ENCODE peak calls at places on chromosomes 11 and 22, in eight cellular contexts. One of them, this sample, is unnamed. For H3K4me1, the result is how much of the 10 kb centered on the place peaks cover.

GRCh38 chr11:73999581-74000306 is 9.1 kb downstream of the UCP3 start:
- DNase-seq in uterus: no peak
- DNase-seq in fibroblast of lung: no peak
- DNase-seq in neural progenitor cell: no peak
- DNase-seq in left lung: no peak
- DNase-seq in cardiac muscle cell: no peak
- DNase-seq in pancreas: no peak
- DNase-seq in A549: no peak
- DNase-seq in this sample: no peak

GRCh38 chr11:127470485-127470884 is 469.9 kb upstream of the KIRREL3 start:
- DNase-seq in uterus: no peak
- DNase-seq in fibroblast of lung: no peak
- DNase-seq in neural progenitor cell: peak
- DNase-seq in left lung: no peak
- DNase-seq in cardiac muscle cell: peak
- DNase-seq in pancreas: no peak
- DNase-seq in A549: no peak
- DNase-seq in this sample: no peak

GRCh38 chr11:64406221-64406946 is 47.4 kb downstream of the RPS6KA4 start:
- DNase-seq in uterus: no peak
- DNase-seq in fibroblast of lung: peak
- DNase-seq in neural progenitor cell: peak
- DNase-seq in left lung: no peak
- DNase-seq in cardiac muscle cell: peak
- DNase-seq in pancreas: no peak
- DNase-seq in A549: no peak
- DNase-seq in this sample: peak

GRCh38 chr22:48756146-48757111 is 1071.2 kb downstream of the BRD1 start:
- DNase-seq in uterus: no peak
- DNase-seq in fibroblast of lung: no peak
- DNase-seq in neural progenitor cell: no peak
- DNase-seq in left lung: no peak
- DNase-seq in cardiac muscle cell: no peak
- DNase-seq in pancreas: peak
- DNase-seq in A549: no peak
- DNase-seq in this sample: no peak

GRCh38 chr11:70063555-70063954 is 14.6 kb upstream of the ANO1 start:
- DNase-seq in uterus: no peak
- DNase-seq in fibroblast of lung: no peak
- DNase-seq in neural progenitor cell: no peak
- DNase-seq in left lung: no peak
- DNase-seq in cardiac muscle cell: no peak
- DNase-seq in pancreas: no peak
- DNase-seq in A549: no peak
- DNase-seq in this sample: no peak

GRCh38 chr11:34773826-34774225 is 142.4 kb downstream of the APIP start:
- DNase-seq in uterus: no peak
- DNase-seq in fibroblast of lung: peak
- DNase-seq in neural progenitor cell: no peak
- DNase-seq in left lung: no peak
- DNase-seq in cardiac muscle cell: no peak
- DNase-seq in pancreas: no peak
- DNase-seq in A549: no peak
- DNase-seq in this sample: no peak

GRCh38 chr11:110797453-110797852 is 85.2 kb upstream of the ARHGAP20 start:
- DNase-seq in uterus: no peak
- DNase-seq in fibroblast of lung: no peak
- DNase-seq in neural progenitor cell: no peak
- DNase-seq in left lung: no peak
- DNase-seq in cardiac muscle cell: no peak
- DNase-seq in pancreas: peak
- DNase-seq in A549: no peak
- DNase-seq in this sample: no peak

GRCh38 chr11:65329503-65329902 is 4.1 kb upstream of the DPF2 start:
- DNase-seq in uterus: no peak
- DNase-seq in fibroblast of lung: no peak
- DNase-seq in neural progenitor cell: no peak
- DNase-seq in left lung: no peak
- DNase-seq in cardiac muscle cell: no peak
- DNase-seq in pancreas: no peak
- DNase-seq in A549: no peak
- DNase-seq in this sample: no peak

GRCh38 chr22:40418366-40419201 is 48.2 kb downstream of the SGSM3 start:
- DNase-seq in uterus: no peak
- DNase-seq in fibroblast of lung: peak
- DNase-seq in neural progenitor cell: peak
- DNase-seq in left lung: peak
- DNase-seq in cardiac muscle cell: no peak
- DNase-seq in pancreas: no peak
- DNase-seq in A549: no peak
- DNase-seq in this sample: no peak

GRCh38 chr11:48050304-48050703 is 69.9 kb downstream of the PTPRJ start:
- DNase-seq in uterus: no peak
- DNase-seq in fibroblast of lung: no peak
- DNase-seq in neural progenitor cell: no peak
- DNase-seq in left lung: no peak
- DNase-seq in cardiac muscle cell: no peak
- DNase-seq in pancreas: no peak
- DNase-seq in A549: no peak
- DNase-seq in this sample: no peak

GRCh38 chr11:118238947-118239346 is 13.2 kb downstream of the MPZL3 start:
- DNase-seq in uterus: no peak
- DNase-seq in fibroblast of lung: no peak
- DNase-seq in neural progenitor cell: no peak
- DNase-seq in left lung: no peak
- DNase-seq in cardiac muscle cell: peak
- DNase-seq in pancreas: no peak
- DNase-seq in A549: no peak
- DNase-seq in this sample: no peak

GRCh38 chr11:74989269-74989655 is 529 bp downstream of the NEU3 start:
- DNase-seq in uterus: no peak
- DNase-seq in fibroblast of lung: peak
- DNase-seq in neural progenitor cell: peak
- DNase-seq in left lung: no peak
- DNase-seq in cardiac muscle cell: peak
- DNase-seq in pancreas: no peak
- DNase-seq in A549: peak
- DNase-seq in this sample: no peak

GRCh38 chr11:113410414-113411135 is 23.0 kb downstream of the ANKK1 start:
- DNase-seq in uterus: no peak
- DNase-seq in fibroblast of lung: no peak
- DNase-seq in neural progenitor cell: no peak
- DNase-seq in left lung: no peak
- DNase-seq in cardiac muscle cell: no peak
- DNase-seq in pancreas: no peak
- DNase-seq in A549: no peak
- DNase-seq in this sample: no peak

GRCh38 chr11:69293087-69293486 is 868 bp upstream of the MYEOV start:
- DNase-seq in uterus: no peak
- DNase-seq in fibroblast of lung: no peak
- DNase-seq in neural progenitor cell: peak
- DNase-seq in left lung: no peak
- DNase-seq in cardiac muscle cell: no peak
- DNase-seq in pancreas: no peak
- DNase-seq in A549: no peak
- DNase-seq in this sample: no peak

GRCh38 chr11:65116370-65117205 is 913 bp downstream of the ZNHIT2 start:
- DNase-seq in uterus: peak
- DNase-seq in fibroblast of lung: peak
- DNase-seq in neural progenitor cell: peak
- DNase-seq in left lung: peak
- DNase-seq in cardiac muscle cell: peak
- DNase-seq in pancreas: no peak
- DNase-seq in A549: no peak
- DNase-seq in this sample: peak

GRCh38 chr22:19115628-19116027 is 6.6 kb downstream of the DGCR2 start:
- DNase-seq in uterus: no peak
- DNase-seq in fibroblast of lung: no peak
- DNase-seq in neural progenitor cell: no peak
- DNase-seq in left lung: no peak
- DNase-seq in cardiac muscle cell: peak
- DNase-seq in pancreas: no peak
- DNase-seq in A549: no peak
- DNase-seq in this sample: no peak

GRCh38 chr11:8257003-8257664 is 6.5 kb downstream of the LMO1 start:
- DNase-seq in uterus: peak
- DNase-seq in fibroblast of lung: no peak
- DNase-seq in neural progenitor cell: no peak
- DNase-seq in left lung: no peak
- DNase-seq in cardiac muscle cell: no peak
- DNase-seq in pancreas: no peak
- DNase-seq in A549: no peak
- DNase-seq in this sample: no peak

GRCh38 chr11:112113539-112114457 is 27.1 kb downstream of the SDHD start:
- DNase-seq in uterus: no peak
- DNase-seq in fibroblast of lung: peak
- DNase-seq in neural progenitor cell: peak
- DNase-seq in left lung: no peak
- DNase-seq in cardiac muscle cell: peak
- DNase-seq in pancreas: no peak
- DNase-seq in A549: peak
- DNase-seq in this sample: no peak

GRCh38 chr22:49934144-49934890 is 15.9 kb downstream of the CRELD2 start:
- DNase-seq in uterus: peak
- DNase-seq in fibroblast of lung: peak
- DNase-seq in neural progenitor cell: no peak
- DNase-seq in left lung: peak
- DNase-seq in cardiac muscle cell: no peak
- DNase-seq in pancreas: peak
- DNase-seq in A549: no peak
- DNase-seq in this sample: peak

DNA sequence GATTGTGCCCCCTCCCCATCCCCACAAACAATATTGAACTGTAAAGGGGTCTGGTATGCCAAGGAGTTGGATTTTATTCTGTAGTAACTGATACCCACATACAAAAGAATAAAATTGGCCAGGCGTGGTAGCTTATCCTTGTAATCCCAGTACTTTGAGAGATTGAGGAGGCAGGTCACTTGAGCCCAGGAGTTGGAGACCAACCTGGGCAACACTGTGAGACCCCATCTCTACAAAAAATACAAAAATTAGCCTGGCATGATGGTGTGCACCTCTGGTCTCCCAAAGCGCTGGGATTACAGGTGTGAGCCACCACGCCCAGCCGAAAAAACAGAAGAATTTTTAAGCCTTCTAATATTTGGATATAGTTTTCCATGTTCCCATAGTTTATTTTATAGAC is 4.2 kb upstream of the GLB1L3 start:
- DNase-seq in uterus: no peak
- DNase-seq in fibroblast of lung: no peak
- DNase-seq in neural progenitor cell: no peak
- DNase-seq in left lung: no peak
- DNase-seq in cardiac muscle cell: no peak
- DNase-seq in pancreas: no peak
- DNase-seq in A549: no peak
- DNase-seq in this sample: no peak
- H3K4me1 ChIP-seq in uterus: under half
- H3K4me1 ChIP-seq in fibroblast of lung: under half
- H3K4me1 ChIP-seq in neural progenitor cell: under half
- H3K4me1 ChIP-seq in left lung: under half
- H3K4me1 ChIP-seq in cardiac muscle cell: under half
- H3K4me1 ChIP-seq in pancreas: under half
- H3K4me1 ChIP-seq in A549: under half
- H3K4me1 ChIP-seq in this sample: under half

DNA sequence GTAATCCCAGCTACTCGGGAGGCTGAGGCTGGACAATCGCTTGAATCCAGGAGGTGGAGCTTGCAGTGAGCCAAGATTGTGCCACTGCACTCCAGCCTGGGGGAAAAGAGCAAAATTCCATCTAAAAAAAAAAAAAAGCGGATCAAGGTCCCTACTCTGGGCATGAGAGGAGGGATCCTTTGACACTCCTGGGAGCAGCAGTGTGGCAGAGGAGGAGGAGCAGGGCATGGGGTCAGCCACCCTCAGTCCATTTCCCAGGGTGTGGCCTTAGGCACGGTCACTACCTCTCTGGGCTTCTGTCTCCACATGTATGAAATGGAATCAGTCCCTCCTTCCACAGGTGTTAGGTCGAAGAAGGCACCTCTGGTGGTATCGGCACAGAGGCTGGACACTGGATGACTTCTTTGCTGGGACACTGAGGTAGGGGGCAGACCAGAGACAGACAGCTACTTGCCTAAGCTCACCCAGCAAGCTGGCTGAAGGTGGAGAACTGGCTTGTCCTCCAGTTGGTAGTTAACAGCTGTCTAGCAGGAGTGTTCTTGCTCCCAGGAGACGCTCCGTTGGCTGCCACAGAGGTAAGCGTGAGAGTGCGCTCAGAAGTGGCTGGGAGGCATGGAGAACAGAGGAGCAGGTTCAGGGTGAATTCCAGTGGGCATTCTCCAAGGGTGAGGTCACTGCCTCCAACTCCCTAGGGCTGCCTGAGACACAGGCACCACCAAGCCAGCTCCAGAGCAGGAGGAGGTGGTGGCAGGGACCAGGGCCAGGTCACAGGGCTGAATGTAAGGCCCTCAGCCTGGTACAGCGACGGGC is 19.6 kb downstream of the TXN2 start:
- DNase-seq in uterus: peak
- DNase-seq in fibroblast of lung: peak
- DNase-seq in neural progenitor cell: no peak
- DNase-seq in left lung: no peak
- DNase-seq in cardiac muscle cell: peak
- DNase-seq in pancreas: peak
- DNase-seq in A549: peak
- DNase-seq in this sample: no peak
- H3K4me1 ChIP-seq in uterus: under half
- H3K4me1 ChIP-seq in fibroblast of lung: under half
- H3K4me1 ChIP-seq in neural progenitor cell: under half
- H3K4me1 ChIP-seq in left lung: under half
- H3K4me1 ChIP-seq in cardiac muscle cell: under half
- H3K4me1 ChIP-seq in pancreas: under half
- H3K4me1 ChIP-seq in A549: half or more
- H3K4me1 ChIP-seq in this sample: under half

GRCh38 chr11:67277231-67277961 is 11.1 kb downstream of the GRK2 start:
- DNase-seq in uterus: peak
- DNase-seq in fibroblast of lung: peak
- DNase-seq in neural progenitor cell: peak
- DNase-seq in left lung: peak
- DNase-seq in cardiac muscle cell: peak
- DNase-seq in pancreas: peak
- DNase-seq in A549: no peak
- DNase-seq in this sample: peak
- H3K4me1 ChIP-seq in uterus: under half
- H3K4me1 ChIP-seq in fibroblast of lung: under half
- H3K4me1 ChIP-seq in neural progenitor cell: under half
- H3K4me1 ChIP-seq in left lung: under half
- H3K4me1 ChIP-seq in cardiac muscle cell: under half
- H3K4me1 ChIP-seq in pancreas: under half
- H3K4me1 ChIP-seq in A549: under half
- H3K4me1 ChIP-seq in this sample: half or more

DNA sequence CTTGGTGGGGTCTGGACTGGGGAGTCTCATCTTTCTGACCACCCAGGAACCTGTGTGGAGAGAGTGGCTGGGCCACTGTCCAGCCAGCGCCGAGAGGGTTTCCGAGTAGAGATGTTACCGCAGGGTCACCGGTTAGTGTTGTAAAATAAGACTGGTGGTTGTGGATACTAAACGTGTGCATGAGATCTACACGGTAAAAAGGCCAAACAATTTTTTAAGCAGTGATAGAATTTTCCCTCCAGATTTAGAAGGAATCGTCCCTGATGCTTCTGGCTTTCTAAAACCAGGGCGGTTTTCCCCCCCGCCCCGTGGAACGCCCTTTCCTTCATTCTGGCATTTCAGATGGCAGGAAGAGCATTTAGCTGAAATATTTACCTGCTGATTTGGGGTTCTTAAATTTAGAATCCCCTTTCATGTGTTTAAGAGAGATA is 72.6 kb upstream of the PPARA start:
- DNase-seq in uterus: peak
- DNase-seq in fibroblast of lung: no peak
- DNase-seq in neural progenitor cell: no peak
- DNase-seq in left lung: no peak
- DNase-seq in cardiac muscle cell: no peak
- DNase-seq in pancreas: no peak
- DNase-seq in A549: no peak
- DNase-seq in this sample: peak
- H3K4me1 ChIP-seq in uterus: under half
- H3K4me1 ChIP-seq in fibroblast of lung: under half
- H3K4me1 ChIP-seq in neural progenitor cell: under half
- H3K4me1 ChIP-seq in left lung: under half
- H3K4me1 ChIP-seq in cardiac muscle cell: under half
- H3K4me1 ChIP-seq in pancreas: under half
- H3K4me1 ChIP-seq in A549: under half
- H3K4me1 ChIP-seq in this sample: under half